ENCODE peak calls at places on chromosomes 4 and X, in five cellular contexts. E is activated CD8-positive, alpha-beta T cell treated with anti-CD3 and anti-CD28 coated beads for 36 hours; K is nephron progenitor cell; V is psoas muscle; Z is uterus. P is an unnamed sample.

GRCh38 chrX:103343105-103343504 is 13.1 kb downstream of the TCEAL7 start:
- DNase-seq in E (peak), K (peak), V (no peak), Z (peak), P (peak)

GRCh38 chr4:93842512-93843252 is 14.1 kb downstream of the ATOH1 start:
- DNase-seq in E (no peak), K (no peak), V (no peak), Z (no peak), P (no peak)

GRCh38 chrX:10597871-10598270 is 22.5 kb downstream of the MID1 start:
- DNase-seq in E (peak), K (no peak), V (no peak), Z (no peak), P (no peak)

GRCh38 chr4:121799208-121799823 is 1.8 kb upstream of the EXOSC9 start:
- DNase-seq in E (no peak), K (no peak), V (no peak), Z (no peak), P (no peak)

GRCh38 chr4:22190855-22191254 is 242.3 kb upstream of the KCNIP4 start:
- DNase-seq in E (no peak), K (no peak), V (no peak), Z (no peak), P (no peak)

GRCh38 chr4:27648416-27648815 is 787.8 kb downstream of the STIM2 start:
- DNase-seq in E (no peak), K (no peak), V (no peak), Z (no peak), P (no peak)

GRCh38 chr4:26687728-26688127 is 103.8 kb downstream of the TBC1D19 start:
- DNase-seq in E (no peak), K (no peak), V (no peak), Z (no peak), P (no peak)

GRCh38 chrX:115058276-115058675 is 40.9 kb upstream of the IL13RA2 start:
- DNase-seq in E (no peak), K (no peak), V (no peak), Z (no peak), P (no peak)

GRCh38 chr4:156615066-156615514 is 356.5 kb downstream of the PDGFC start:
- DNase-seq in E (no peak), K (no peak), V (no peak), Z (no peak), P (no peak)

GRCh38 chr4:88706574-88706973 is 8.9 kb upstream of the NAP1L5 start:
- DNase-seq in E (no peak), K (peak), V (peak), Z (peak), P (no peak)

GRCh38 chr4:107131295-107131694 is 95.2 kb upstream of the DKK2 start:
- DNase-seq in E (no peak), K (no peak), V (no peak), Z (no peak), P (no peak)

GRCh38 chrX:145729635-145730034 is 88.0 kb upstream of the SLITRK2 start:
- DNase-seq in E (no peak), K (no peak), V (no peak), Z (no peak), P (no peak)

GRCh38 chrX:119698835-119699234 is 5.9 kb upstream of the SEPTIN6 start:
- DNase-seq in E (no peak), K (peak), V (no peak), Z (no peak), P (no peak)
- TF ChIP-seq CTCF in E (peak), K (peak), V (peak), Z (peak), P (peak)

GRCh38 chrX:48539345-48540014 is at the start of gene TBC1D25:
- DNase-seq in E (peak), K (peak), V (peak), Z (peak), P (peak)
- TF ChIP-seq CTCF in E (no peak), K (no peak), V (peak), Z (peak), P (peak)

GRCh38 chr4:15756361-15756861 is 21.7 kb upstream of the CD38 start:
- DNase-seq in E (peak), K (no peak), V (no peak), Z (no peak), P (no peak)
- TF ChIP-seq CTCF in E (peak), K (no peak), V (no peak), Z (no peak), P (peak)

GRCh38 chrX:57528670-57529255 is 63.0 kb upstream of the ZXDB start:
- DNase-seq in E (peak), K (no peak), V (no peak), Z (no peak), P (no peak)
- TF ChIP-seq CTCF in E (peak), K (no peak), V (peak), Z (no peak), P (peak)

GRCh38 chr4:20305976-20306375 is 54.3 kb downstream of the SLIT2 start:
- DNase-seq in E (no peak), K (no peak), V (no peak), Z (no peak), P (no peak)
- TF ChIP-seq CTCF in E (no peak), K (no peak), V (no peak), Z (no peak), P (no peak)

DNA sequence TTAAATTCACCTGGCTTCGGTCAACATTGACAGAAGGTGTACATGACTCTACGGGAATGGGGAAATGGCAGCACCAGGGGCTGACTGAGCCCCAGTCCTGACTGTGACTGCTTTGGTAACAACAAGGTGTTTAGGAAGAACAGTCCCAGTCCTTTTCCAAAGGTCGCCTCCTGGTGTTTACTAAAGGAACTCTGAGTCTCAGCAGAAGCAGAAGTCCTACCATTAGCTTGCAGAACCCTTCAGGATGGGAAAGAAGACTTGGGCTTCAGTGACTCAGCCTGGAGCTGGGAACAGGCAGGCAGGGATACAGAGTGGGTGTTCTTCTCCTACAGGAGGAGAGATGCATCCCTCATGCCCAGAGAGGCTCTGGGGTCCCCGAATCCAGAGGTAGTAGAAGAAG is 103.3 kb downstream of the MGST2 start:
- DNase-seq in E (no peak), K (no peak), V (no peak), Z (no peak), P (no peak)
- TF ChIP-seq CTCF in E (no peak), K (no peak), V (no peak), Z (no peak), P (no peak)

DNA sequence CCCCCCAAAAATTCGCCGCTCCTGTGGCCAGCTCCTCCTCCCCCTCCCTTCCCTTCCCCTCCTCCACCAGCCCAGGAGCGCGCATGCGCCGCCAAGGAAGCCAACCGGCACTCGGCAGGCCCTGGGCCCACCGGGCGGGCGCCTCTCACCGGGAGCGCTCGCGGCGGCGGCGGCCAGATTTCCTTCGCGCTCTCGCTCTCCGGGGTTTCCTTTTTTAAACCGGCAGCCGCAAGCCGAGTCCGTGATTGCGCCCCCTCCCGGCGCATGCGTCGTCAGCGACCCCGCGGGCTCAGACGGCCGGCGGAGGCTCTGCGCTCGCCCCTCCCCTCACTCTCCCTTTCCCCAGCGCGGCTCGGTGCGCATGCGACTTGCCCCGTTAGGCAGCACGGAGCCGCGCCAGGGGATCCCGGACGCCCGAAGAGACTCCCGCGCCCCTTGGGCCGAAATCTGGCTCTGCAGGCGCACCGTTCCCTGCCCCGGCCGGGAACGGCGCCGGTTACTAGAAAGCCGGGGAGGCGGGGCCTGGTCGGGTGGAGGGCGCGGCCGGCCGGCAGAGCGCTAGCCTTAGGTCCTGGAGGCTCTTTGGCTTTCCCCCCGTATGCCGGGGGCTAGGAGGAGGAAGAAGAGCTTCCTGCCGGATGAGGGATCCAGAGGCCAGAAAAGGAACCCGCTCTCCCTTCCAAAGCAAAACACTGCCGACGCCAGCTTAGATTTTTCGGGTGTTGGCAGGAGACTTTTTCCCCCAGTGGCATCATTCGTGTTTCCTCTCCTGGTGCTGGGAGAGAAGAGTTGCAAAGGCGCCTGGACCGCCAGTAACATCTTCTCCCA is at the start of gene CLOCK:
- DNase-seq in E (peak), K (peak), V (peak), Z (peak), P (peak)
- TF ChIP-seq CTCF in E (no peak), K (peak), V (peak), Z (peak), P (no peak)

DNA sequence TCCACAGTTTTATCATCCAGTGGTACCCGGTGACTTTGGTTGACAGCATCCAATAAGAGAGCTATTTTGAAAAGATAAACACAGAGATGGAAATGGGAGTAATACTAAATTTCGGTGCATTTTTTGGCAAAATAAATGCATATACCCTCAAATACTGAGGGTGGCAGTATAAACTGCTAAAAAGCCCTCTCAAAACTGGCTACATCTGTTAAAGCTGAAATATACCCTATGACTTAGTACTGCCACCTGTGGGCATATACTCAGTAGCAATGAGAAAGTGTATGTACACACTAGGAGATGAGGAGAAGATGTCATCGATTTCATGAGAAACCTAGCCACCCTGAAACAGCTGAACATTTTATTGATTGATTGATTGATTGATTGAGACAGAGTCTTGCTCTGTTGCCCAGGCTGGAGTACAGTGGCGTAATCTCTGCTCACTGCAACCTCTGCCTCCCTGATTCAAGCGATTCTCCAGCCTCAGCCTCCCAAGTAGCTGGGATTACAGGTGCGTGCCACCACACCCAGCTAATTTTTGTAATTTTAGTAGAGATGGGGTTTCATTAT is 12.2 kb upstream of the TMEM128 start:
- DNase-seq in E (peak), K (no peak), V (no peak), Z (no peak), P (peak)
- TF ChIP-seq CTCF in E (peak), K (no peak), V (no peak), Z (peak), P (no peak)

GRCh38 chr4:81844717-81845116 is 373.0 kb upstream of the RASGEF1B start:
- DNase-seq in E (peak), K (peak), V (peak), Z (peak), P (peak)
- TF ChIP-seq CTCF in E (peak), K (peak), V (peak), Z (peak), P (peak)

P was measured in GM20000.